ENCODE peak calls at places on chromosomes 2 and 18, in six cellular contexts. T, I, J, L, G and O are unnamed samples.
A peak's percentile ranks its signal among the peaks of the same experiment; 100 is the strongest.

GRCh38 chr2:13545320-13545719 is 828.6 kb downstream of the TRIB2 start:
- DNase-seq in T (no peak), G (no peak), J (no peak), L (no peak), I (no peak), O (no peak)

GRCh38 chr2:69514406-69514805 is 77.2 kb upstream of the NFU1 start:
- DNase-seq in I (no peak), G (no peak), J (peak; percentile 31), T (peak; percentile 70), L (peak; percentile 45), O (peak; percentile 79)

GRCh38 chr18:34697891-34698290 is 12.2 kb upstream of the DTNA start:
- DNase-seq in L (no peak), T (no peak), I (no peak), G (no peak), J (no peak), O (no peak)

GRCh38 chr18:59861963-59862819 is 37.6 kb upstream of the PMAIP1 start:
- DNase-seq in T (no peak), I (no peak), L (no peak), J (no peak), G (no peak), O (no peak)

GRCh38 chr2:127932199-127932877 is 46.6 kb upstream of the AMMECR1L start:
- DNase-seq in L (peak; percentile 19), J (no peak), I (no peak), T (no peak), G (no peak), O (peak; percentile 57)

GRCh38 chr2:64537991-64538390 is 13.9 kb downstream of the AFTPH start:
- DNase-seq in J (no peak), T (no peak), G (no peak), I (no peak), L (no peak), O (no peak)

GRCh38 chr2:54097124-54097523 is 18.3 kb upstream of the ACYP2 start:
- DNase-seq in T (no peak), L (no peak), J (no peak), I (no peak), G (no peak), O (no peak)

GRCh38 chr2:145277922-145278321 is 758.0 kb upstream of the ZEB2 start:
- DNase-seq in L (no peak), J (no peak), I (no peak), T (no peak), G (no peak), O (no peak)

GRCh38 chr18:3015203-3015590 is 2.3 kb upstream of the LPIN2 start:
- DNase-seq in L (peak; percentile 32), I (no peak), G (no peak), J (no peak), T (no peak), O (peak; percentile 56)

GRCh38 chr2:101518470-101519172 is 43.7 kb upstream of the RFX8 start:
- DNase-seq in I (no peak), T (no peak), G (no peak), J (peak; percentile 35), L (peak; percentile 78), O (peak; percentile 44)

GRCh38 chr2:119218478-119219064 is 5.1 kb upstream of the STEAP3 start:
- DNase-seq in I (no peak), G (no peak), J (no peak), T (no peak), L (peak; percentile 74), O (no peak)

GRCh38 chr2:54709341-54709809 is 14.1 kb upstream of the EML6 start:
- DNase-seq in I (no peak), J (peak; percentile 30), L (peak; percentile 52), G (no peak), T (no peak), O (no peak)

GRCh38 chr18:74868461-74868860 is 270.8 kb downstream of the ZNF407 start:
- DNase-seq in T (no peak), G (no peak), I (no peak), J (peak; percentile 41), L (no peak), O (no peak)

GRCh38 chr2:209380278-209380677 is 43.6 kb upstream of the MAP2 start:
- DNase-seq in J (no peak), I (no peak), G (no peak), L (no peak), T (no peak), O (no peak)

GRCh38 chr2:138433995-138434991 is 67.3 kb upstream of the SPOPL start:
- DNase-seq in I (no peak), J (no peak), L (peak; percentile 10), G (no peak), T (no peak), O (peak; percentile 25)

DNA sequence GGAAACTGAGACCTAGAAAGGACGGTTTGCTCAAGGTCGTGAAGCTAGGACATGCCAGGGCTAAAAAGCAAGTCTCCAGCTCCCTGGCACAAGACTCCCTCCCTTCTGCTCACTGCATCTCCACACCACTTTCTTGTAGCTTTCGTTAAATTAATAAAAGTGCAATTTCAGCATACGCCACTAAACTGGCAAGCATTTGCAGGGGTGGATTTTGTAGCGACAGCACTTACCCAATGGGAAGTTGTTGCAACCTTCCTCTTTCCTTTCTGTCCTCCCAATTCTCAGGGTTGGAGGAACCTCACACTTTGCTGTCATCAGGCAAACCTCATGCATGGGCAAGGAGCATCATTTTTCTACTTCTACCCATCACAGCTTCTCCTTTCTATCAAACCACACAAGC is 7.4 kb upstream of the RHOB start:
- DNase-seq in L (no peak), J (no peak), I (no peak), T (peak; percentile 64), G (no peak), O (no peak)
- H3K4me3 ChIP-seq in L (no peak overlapping the region), J (no peak overlapping the region), I (no peak overlapping the region), T (no peak overlapping the region), G (no peak overlapping the region), O (no peak overlapping the region)

GRCh38 chr2:231059756-231060155 is 3.1 kb downstream of the PSMD1 start:
- DNase-seq in J (no peak), L (no peak), G (no peak), T (no peak), I (no peak), O (peak; percentile 42)
- H3K4me3 ChIP-seq in J (no peak overlapping the region), L (no peak overlapping the region), G (no peak overlapping the region), T (no peak overlapping the region), I (no peak overlapping the region), O (peak overlapping the region; percentile 99)

GRCh38 chr2:237626813-237627451 is 455 bp upstream of the LRRFIP1 start:
- DNase-seq in J (no peak), L (no peak), I (no peak), T (no peak), G (no peak), O (no peak)
- H3K4me3 ChIP-seq in J (peak overlapping the region; percentile 80), L (peak overlapping the region; percentile 82), I (peak overlapping the region; percentile 45), T (peak overlapping the region; percentile 88), G (peak overlapping the region; percentile 98), O (no peak overlapping the region)

GRCh38 chr2:11753452-11753885 is 7.0 kb downstream of the LPIN1 start:
- DNase-seq in T (no peak), J (no peak), G (no peak), I (no peak), L (no peak), O (peak; percentile 82)

GRCh38 chr2:11753886-11754704 is 7.7 kb downstream of the LPIN1 start:
- DNase-seq in I (no peak), L (no peak), G (no peak), T (no peak), J (no peak), O (peak; percentile 97)

GRCh38 chr2:11752906-11753305 is 6.5 kb downstream of the LPIN1 start:
- DNase-seq in L (no peak), G (no peak), I (no peak), J (no peak), T (no peak), O (no peak)

GRCh38 chr2:11757101-11757500 is 10.7 kb downstream of the LPIN1 start:
- DNase-seq in I (no peak), T (no peak), G (no peak), L (no peak), J (no peak), O (no peak)

DNA sequence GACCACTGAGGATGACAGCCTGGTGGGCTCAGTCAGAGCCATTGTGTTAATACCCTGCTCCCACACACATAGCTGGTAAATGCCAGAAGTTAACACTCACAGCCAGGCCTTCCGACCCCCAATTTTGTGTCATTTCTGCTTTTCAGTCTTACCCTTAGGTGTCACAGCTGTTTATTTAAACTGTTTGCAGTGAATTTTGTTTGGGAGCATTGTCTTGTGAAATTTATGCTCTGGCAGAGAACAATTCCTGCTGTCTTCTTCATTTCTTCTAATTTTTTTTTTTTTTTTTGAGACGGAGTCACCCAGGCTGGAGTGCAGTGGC is 8.2 kb downstream of the LPIN1 start:
- DNase-seq in G (no peak), T (no peak), L (no peak), J (no peak), I (no peak), O (no peak)
- H3K4me3 ChIP-seq in G (no peak overlapping the region), T (no peak overlapping the region), L (no peak overlapping the region), J (no peak overlapping the region), I (no peak overlapping the region), O (no peak overlapping the region)

GRCh38 chr2:46460991-46461715 is 18.2 kb upstream of the TMEM247 start:
- DNase-seq in I (peak; percentile 4), G (peak; percentile 78), L (peak; percentile 75), J (peak; percentile 75), T (peak; percentile 84), O (peak; percentile 56)
- H3K4me3 ChIP-seq in I (no peak overlapping the region), G (no peak overlapping the region), L (no peak overlapping the region), J (no peak overlapping the region), T (no peak overlapping the region), O (no peak overlapping the region)

GRCh38 chr18:9549405-9549804 is 65.0 kb downstream of the PPP4R1 start:
- DNase-seq in J (no peak), G (no peak), I (no peak), T (no peak), L (no peak), O (no peak)

GRCh38 chr18:9545029-9545428 is 69.3 kb downstream of the PPP4R1 start:
- DNase-seq in L (no peak), T (no peak), J (no peak), I (no peak), G (no peak), O (no peak)

GRCh38 chr18:9546468-9546867 is 67.9 kb downstream of the PPP4R1 start:
- DNase-seq in I (no peak), J (no peak), G (no peak), L (no peak), T (no peak), O (no peak)

GRCh38 chr18:9550413-9550812 is 63.9 kb downstream of the PPP4R1 start:
- DNase-seq in T (no peak), J (no peak), G (no peak), L (no peak), I (no peak), O (no peak)

DNA sequence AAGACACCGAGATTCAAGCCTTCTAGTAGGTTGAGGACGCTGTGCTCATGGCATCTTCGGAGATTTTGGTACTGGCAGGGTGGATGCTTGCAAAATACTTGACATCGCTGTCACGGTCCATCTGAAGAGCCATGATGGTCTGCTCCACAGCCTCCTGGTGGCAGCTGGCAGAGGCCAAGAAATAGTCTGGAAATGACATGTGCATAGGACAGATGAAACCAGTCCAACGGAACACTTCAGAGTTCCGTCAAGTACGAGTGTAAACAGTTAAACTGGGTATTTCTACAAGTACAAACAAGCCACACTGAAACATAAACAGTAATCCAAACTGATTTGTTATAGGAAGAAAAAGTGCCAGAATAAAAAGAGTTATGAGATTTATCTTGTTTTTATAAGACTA is 66.6 kb downstream of the PPP4R1 start:
- DNase-seq in G (no peak), T (no peak), J (no peak), I (no peak), L (no peak), O (no peak)
- H3K4me3 ChIP-seq in G (no peak overlapping the region), T (no peak overlapping the region), J (no peak overlapping the region), I (no peak overlapping the region), L (no peak overlapping the region), O (no peak overlapping the region)